ENCODE peak calls at places on chromosomes 7 and 10, in ten cellular contexts. P, R, K, O, U, H, Q, J, V and L are unnamed samples.

GRCh38 chr10:119140603-119141245 is 24.8 kb downstream of the SFXN4 start:
- DNase-seq in U (no peak), P (no peak), Q (no peak), K (no peak), H (no peak), O (no peak), R (no peak), J (no peak), V (no peak), L (no peak)

GRCh38 chr7:135670179-135670578 is 7.9 kb downstream of the STMP1 start:
- DNase-seq in Q (peak), J (no peak), U (no peak), K (no peak), P (peak), O (peak), H (peak), V (peak), R (no peak), L (peak)

GRCh38 chr7:104627516-104627915 is 299.1 kb downstream of the LHFPL3 start:
- DNase-seq in O (no peak), V (peak), H (peak), J (no peak), Q (peak), R (no peak), P (peak), K (peak), U (no peak), L (peak)

GRCh38 chr10:89163265-89163995 is 43.7 kb downstream of the CH25H start:
- DNase-seq in R (no peak), P (peak), V (no peak), K (no peak), U (peak), J (no peak), Q (no peak), H (no peak), O (no peak), L (no peak)

GRCh38 chr10:59585046-59585700 is 124.5 kb downstream of the SLC16A9 start:
- DNase-seq in P (no peak), U (no peak), H (no peak), J (no peak), O (no peak), R (peak), V (peak), K (peak), Q (peak), L (peak)

GRCh38 chr10:5999440-6000165 is 22.3 kb upstream of the IL15RA start:
- DNase-seq in R (peak), V (no peak), P (no peak), K (no peak), H (no peak), Q (no peak), J (no peak), O (no peak), U (no peak), L (no peak)

GRCh38 chr7:91383186-91383585 is 119.0 kb downstream of the FZD1 start:
- DNase-seq in V (peak), K (no peak), R (no peak), J (no peak), Q (peak), H (peak), P (peak), U (no peak), O (no peak), L (no peak)

GRCh38 chr10:123245264-123245663 is 91.1 kb downstream of the BUB3 start:
- DNase-seq in O (no peak), Q (no peak), K (no peak), P (no peak), J (no peak), H (no peak), U (no peak), R (no peak), V (no peak), L (no peak)

GRCh38 chr7:127769696-127770400 is 117.9 kb downstream of the SND1 start:
- DNase-seq in O (peak), Q (peak), V (peak), R (no peak), U (no peak), P (no peak), K (no peak), J (no peak), H (peak), L (no peak)

GRCh38 chr10:131086094-131086493 is 225.4 kb downstream of the TCERG1L start:
- DNase-seq in V (no peak), U (no peak), P (no peak), H (no peak), K (no peak), O (no peak), J (no peak), Q (no peak), R (no peak), L (no peak)

GRCh38 chr10:120436431-120437142 is 20.4 kb upstream of the PLPP4 start:
- DNase-seq in J (no peak), K (no peak), O (peak), P (no peak), H (peak), V (peak), U (no peak), R (no peak), Q (peak), L (no peak)

GRCh38 chr7:92527300-92528187 is 776 bp downstream of the PEX1 start:
- DNase-seq in R (no peak), J (peak), V (peak), H (peak), Q (peak), P (peak), K (peak), O (peak), U (peak), L (peak)

GRCh38 chr10:87059401-87059800 is 35.2 kb downstream of the GLUD1 start:
- DNase-seq in H (no peak), V (no peak), O (no peak), R (no peak), Q (no peak), K (no peak), P (no peak), U (no peak), J (no peak), L (no peak)

GRCh38 chr7:83486957-83487356 is 162.0 kb downstream of the SEMA3E start:
- DNase-seq in U (no peak), P (peak), V (no peak), H (no peak), J (no peak), K (no peak), O (no peak), Q (peak), R (no peak), L (no peak)

GRCh38 chr7:42247301-42247700 is 10.3 kb upstream of the GLI3 start:
- DNase-seq in H (peak), K (no peak), Q (peak), J (no peak), O (no peak), V (peak), P (peak), R (no peak), U (no peak), L (peak)